ENCODE peak calls at places on chromosomes 12 and 14, in seven cellular contexts. H is AG04450, V is tibial nerve, J is NCI-H1092, E is GM19239, Y is aorta, Z is epithelial cell of prostate. G is an unnamed sample.

GRCh38 chr14:67722293-67722692 is 20.6 kb downstream of the RDH12 start:
- DNase-seq in H (no peak), V (peak; percentile 9), J (no peak), E (no peak), Y (peak; percentile 80), Z (no peak), G (no peak)

GRCh38 chr14:64720190-64720589 is 16.0 kb downstream of the PLEKHG3 start:
- DNase-seq in H (peak; percentile 15), V (no peak), J (no peak), E (no peak), Y (peak; percentile 70), Z (peak; percentile 97), G (peak; percentile 55)

GRCh38 chr12:16524378-16524777 is 81.6 kb downstream of the LMO3 start:
- DNase-seq in H (no peak), V (no peak), J (no peak), E (no peak), Y (no peak), Z (peak; percentile 51), G (no peak)

GRCh38 chr14:67371247-67372148 is 11.4 kb downstream of the EIF2S1 start:
- DNase-seq in H (no peak), V (no peak), J (no peak), E (no peak), Y (no peak), Z (no peak), G (no peak)

GRCh38 chr14:103729496-103730448 is 14.2 kb downstream of the ZFYVE21 start:
- DNase-seq in H (no peak), V (no peak), J (no peak), E (no peak), Y (no peak), Z (no peak), G (no peak)

GRCh38 chr14:53655080-53655785 is 301.4 kb downstream of the BMP4 start:
- DNase-seq in H (no peak), V (no peak), J (no peak), E (no peak), Y (no peak), Z (no peak), G (no peak)

GRCh38 chr14:38098074-38098846 is 109.4 kb upstream of the SSTR1 start:
- DNase-seq in H (peak; percentile 76), V (no peak), J (no peak), E (no peak), Y (no peak), Z (peak; percentile 22), G (no peak)

GRCh38 chr14:87869619-87870583 is 123.1 kb downstream of the GALC start:
- DNase-seq in H (peak; percentile 24), V (peak; percentile 6), J (no peak), E (no peak), Y (no peak), Z (peak; percentile 55), G (no peak)

GRCh38 chr12:93060666-93061413 is 131.7 kb upstream of the EEA1 start:
- DNase-seq in H (peak; percentile 34), V (peak; percentile 43), J (peak; percentile 3), E (no peak), Y (no peak), Z (no peak), G (no peak)

GRCh38 chr12:77724367-77724957 is 106.2 kb upstream of the NAV3 start:
- DNase-seq in H (peak; percentile 10), V (no peak), J (peak; percentile 35), E (no peak), Y (no peak), Z (no peak), G (no peak)

GRCh38 chr12:32134144-32134888 is 27.7 kb downstream of the BICD1 start:
- DNase-seq in H (no peak), V (no peak), J (no peak), E (peak; percentile 28), Y (no peak), Z (no peak), G (no peak)

GRCh38 chr12:70418101-70418500 is 52.0 kb downstream of the KCNMB4 start:
- DNase-seq in H (no peak), V (no peak), J (no peak), E (no peak), Y (no peak), Z (no peak), G (no peak)

GRCh38 chr14:24178399-24179178 is 6.7 kb downstream of the REC8 start:
- DNase-seq in H (no peak), V (no peak), J (no peak), E (no peak), Y (peak; percentile 69), Z (no peak), G (no peak)

GRCh38 chr14:23284654-23285529 is 1.0 kb downstream of the HOMEZ start:
- DNase-seq in H (no peak), V (no peak), J (no peak), E (no peak), Y (no peak), Z (no peak), G (no peak)

GRCh38 chr14:101705733-101706508 is 55.6 kb upstream of the PPP2R5C start:
- DNase-seq in H (no peak), V (peak; percentile 28), J (no peak), E (no peak), Y (no peak), Z (no peak), G (peak; percentile 79)

GRCh38 chr12:88854260-88854659 is 274.0 kb upstream of the KITLG start:
- DNase-seq in H (peak; percentile 48), V (no peak), J (no peak), E (no peak), Y (no peak), Z (peak; percentile 75), G (no peak)

GRCh38 chr12:110312581-110313360 is 31.7 kb downstream of the ATP2A2 start:
- DNase-seq in H (no peak), V (no peak), J (no peak), E (no peak), Y (no peak), Z (peak; percentile 64), G (no peak)

GRCh38 chr12:26402648-26403047 is 207.3 kb downstream of the SSPN start:
- DNase-seq in H (no peak), V (no peak), J (no peak), E (no peak), Y (no peak), Z (peak; percentile 85), G (no peak)

GRCh38 chr14:104851896-104852663 is 13.0 kb upstream of the CEP170B start:
- DNase-seq in H (no peak), V (no peak), J (no peak), E (no peak), Y (peak; percentile 67), Z (no peak), G (peak; percentile 41)

GRCh38 chr12:131122631-131123030 is 168.9 kb downstream of the ADGRD1 start:
- DNase-seq in H (no peak), V (no peak), J (no peak), E (no peak), Y (peak; percentile 31), Z (no peak), G (peak; percentile 52)

G was measured in suprapubic skin.